ENCODE peak calls at places on chromosomes 6 and 20, in five cellular contexts. Y, H, A, Z and B are unnamed samples. For H3K27me3, the result is how much of the 10 kb centered on the place peaks cover.

GRCh38 chr6:30781362-30781696 is 37.0 kb upstream of the IER3 start:
- DNase-seq in A (no peak), H (no peak), Y (no peak), Z (no peak), B (no peak)

GRCh38 chr20:37406010-37406998 is 60.4 kb downstream of the SRC start:
- DNase-seq in Z (no peak), A (peak), H (peak), Y (peak), B (peak)

GRCh38 chr6:56959938-56960337 is 5.0 kb downstream of the BEND6 start:
- DNase-seq in A (no peak), H (no peak), Y (no peak), Z (no peak), B (no peak)

GRCh38 chr6:159056941-159057340 is 12.2 kb upstream of the TAGAP start:
- DNase-seq in Y (no peak), Z (no peak), H (no peak), A (no peak), B (no peak)

GRCh38 chr6:97563529-97563928 is 280.5 kb upstream of the MMS22L start:
- DNase-seq in A (no peak), H (no peak), Y (no peak), Z (no peak), B (no peak)

GRCh38 chr6:126530777-126531176 is 190.9 kb downstream of the CENPW start:
- DNase-seq in H (no peak), Z (no peak), A (no peak), Y (no peak), B (no peak)

GRCh38 chr20:46823271-46823747 is 71.3 kb upstream of the EYA2 start:
- DNase-seq in Z (no peak), H (no peak), Y (peak), A (no peak), B (no peak)

GRCh38 chr20:52399352-52399751 is 207.8 kb upstream of the ZFP64 start:
- DNase-seq in H (no peak), Z (no peak), A (no peak), Y (no peak), B (no peak)

GRCh38 chr6:78513856-78514255 is 353.5 kb upstream of the IRAK1BP1 start:
- DNase-seq in Y (no peak), Z (no peak), H (no peak), A (no peak), B (no peak)

GRCh38 chr6:159701413-159701999 is 8.5 kb upstream of the SOD2 start:
- DNase-seq in Z (no peak), A (no peak), Y (peak), H (peak), B (no peak)

GRCh38 chr20:51014797-51015722 is 7.8 kb downstream of the KCNG1 start:
- DNase-seq in H (peak), Y (peak), Z (no peak), A (peak), B (peak)

GRCh38 chr6:41430875-41431274 is 95.5 kb downstream of the NCR2 start:
- DNase-seq in Y (no peak), Z (no peak), A (no peak), H (peak), B (no peak)

GRCh38 chr6:159691133-159691962 is 1.7 kb downstream of the SOD2 start:
- DNase-seq in H (peak), Z (no peak), Y (peak), A (no peak), B (peak)

GRCh38 chr6:37818536-37819176 is 871 bp upstream of the ZFAND3 start:
- DNase-seq in Y (peak), A (peak), H (peak), Z (peak), B (peak)

GRCh38 chr6:135983720-135984343 is 132.3 kb downstream of the PDE7B start:
- DNase-seq in A (no peak), H (peak), Z (no peak), Y (no peak), B (no peak)

GRCh38 chr6:122612838-122613237 is 2.6 kb downstream of the PKIB start:
- DNase-seq in A (no peak), H (no peak), Z (no peak), Y (no peak), B (no peak)

GRCh38 chr20:11569163-11569562 is 348.5 kb upstream of the BTBD3 start:
- DNase-seq in H (peak), Y (no peak), Z (no peak), A (no peak), B (no peak)

GRCh38 chr20:59388402-59388801 is 88.0 kb downstream of the EDN3 start:
- DNase-seq in Y (no peak), Z (no peak), H (no peak), A (no peak), B (no peak)
- H3K27me3 ChIP-seq in Y (under half), Z (half or more), H (under half), A (under half), B (under half)

DNA sequence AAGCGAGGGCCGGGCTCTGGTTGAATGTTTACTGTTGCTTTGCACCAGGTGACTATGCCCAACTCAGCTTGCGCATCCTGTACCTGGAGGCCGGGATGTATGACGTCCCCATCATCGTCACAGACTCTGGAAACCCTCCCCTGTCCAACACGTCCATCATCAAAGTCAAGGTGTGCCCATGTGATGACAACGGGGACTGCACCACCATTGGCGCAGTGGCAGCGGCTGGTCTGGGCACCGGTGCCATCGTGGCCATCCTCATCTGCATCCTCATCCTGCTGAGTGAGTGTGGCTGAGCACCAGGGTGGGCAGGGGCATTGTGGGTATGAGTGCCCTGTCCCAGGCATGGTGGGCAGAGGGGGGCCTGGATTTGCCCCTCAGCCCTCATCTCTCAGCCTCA is 136.1 kb downstream of the TAF4 start:
- DNase-seq in H (no peak), Z (peak), Y (no peak), A (no peak), B (no peak)
- H3K27me3 ChIP-seq in H (under half), Z (under half), Y (under half), A (under half), B (under half)

DNA sequence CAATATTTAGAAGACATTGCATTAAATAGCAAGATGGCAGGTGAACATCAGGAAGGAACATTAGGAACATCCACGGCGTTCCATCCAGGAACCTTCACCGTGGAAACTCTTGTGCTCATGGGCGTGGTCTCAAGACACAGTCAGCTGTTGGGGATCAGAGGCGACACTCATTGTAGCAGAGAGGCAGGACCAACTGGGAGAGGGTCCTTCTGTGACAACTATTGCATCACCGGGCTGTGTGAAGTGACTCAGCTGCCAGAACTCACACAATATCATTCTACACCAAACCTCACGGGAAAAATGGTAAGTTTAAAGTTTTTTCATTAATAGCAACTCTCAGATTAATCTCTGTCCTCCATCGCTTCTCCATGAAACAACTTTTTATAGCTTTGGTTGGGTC is 334.8 kb upstream of the SULF2 start:
- DNase-seq in H (peak), Z (no peak), A (no peak), Y (no peak), B (no peak)
- H3K27me3 ChIP-seq in H (under half), Z (under half), A (under half), Y (under half), B (under half)

GRCh38 chr6:148447521-148448230 is 105.0 kb downstream of the SASH1 start:
- DNase-seq in A (no peak), H (no peak), Y (no peak), Z (no peak), B (no peak)

GRCh38 chr6:148445620-148446019 is 103.0 kb downstream of the SASH1 start:
- DNase-seq in A (no peak), Y (no peak), H (peak), Z (no peak), B (no peak)

GRCh38 chr6:148443798-148444560 is 101.3 kb downstream of the SASH1 start:
- DNase-seq in Y (no peak), Z (no peak), A (no peak), H (no peak), B (no peak)

GRCh38 chr6:148446681-148447080 is 104.0 kb downstream of the SASH1 start:
- DNase-seq in H (no peak), Z (no peak), A (no peak), Y (no peak), B (no peak)

DNA sequence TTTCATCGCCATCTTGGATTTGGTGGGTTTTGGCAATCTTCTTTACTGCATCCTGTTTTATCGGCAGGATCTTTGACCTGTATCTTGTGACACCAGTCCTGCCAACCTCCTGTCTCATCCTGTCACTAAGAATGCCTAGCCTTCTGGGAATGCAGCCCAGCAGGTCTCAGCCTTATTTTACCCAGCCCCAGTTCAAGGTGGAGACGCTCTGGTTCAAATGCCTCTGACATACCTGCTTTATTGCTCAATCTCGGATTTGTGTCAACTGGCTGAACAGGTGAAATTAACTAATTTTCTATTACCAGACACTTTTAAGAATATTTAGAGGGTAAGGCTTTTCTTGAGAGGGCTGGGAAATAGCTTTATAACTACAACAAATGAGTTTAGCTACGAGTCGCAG is 102.5 kb downstream of the SASH1 start:
- DNase-seq in A (no peak), Z (no peak), H (no peak), Y (no peak), B (peak)
- H3K27me3 ChIP-seq in A (under half), Z (under half), H (under half), Y (under half), B (under half)